ENCODE peak calls at places on chromosomes 11 and 22, in six cellular contexts. V is caudate nucleus; Y is DMS153; U is tibial artery; X is stimulated activated CD4-positive, alpha-beta T cell treated with anti-CD3 and anti-CD28 coated beads, Interleukin-12 subunit alpha, Interleukin-12 subunit beta, amount 100 ng/mL, for 48 hours; Z is glutamatergic neuron. D is an unnamed sample.

GRCh38 chr22:35343664-35344550 is 37.0 kb upstream of the HMOX1 start:
- DNase-seq in V (no peak), Y (no peak), U (no peak), X (no peak), Z (no peak), D (no peak)

GRCh38 chr11:20934521-20934920 is 265.1 kb downstream of the NELL1 start:
- DNase-seq in V (no peak), Y (no peak), U (no peak), X (no peak), Z (no peak), D (no peak)

GRCh38 chr11:113161671-113162589 is 152.5 kb upstream of the TTC12 start:
- DNase-seq in V (no peak), Y (peak), U (no peak), X (no peak), Z (no peak), D (no peak)

GRCh38 chr11:27532652-27533325 is 26.2 kb upstream of the LIN7C start:
- DNase-seq in V (no peak), Y (no peak), U (no peak), X (no peak), Z (no peak), D (no peak)

GRCh38 chr11:76831911-76832310 is 28.8 kb upstream of the ACER3 start:
- DNase-seq in V (no peak), Y (no peak), U (no peak), X (no peak), Z (no peak), D (no peak)

GRCh38 chr11:103659138-103659734 is 377.2 kb upstream of the DDI1 start:
- DNase-seq in V (no peak), Y (no peak), U (no peak), X (no peak), Z (no peak), D (no peak)

GRCh38 chr11:78567209-78567608 is 7.5 kb downstream of the NARS2 start:
- DNase-seq in V (no peak), Y (no peak), U (no peak), X (no peak), Z (no peak), D (no peak)

GRCh38 chr22:25623310-25623734 is 58.8 kb downstream of the GRK3 start:
- DNase-seq in V (no peak), Y (no peak), U (no peak), X (peak), Z (no peak), D (no peak)

GRCh38 chr11:7575841-7576451 is 62.1 kb downstream of the PPFIBP2 start:
- DNase-seq in V (no peak), Y (no peak), U (peak), X (peak), Z (no peak), D (peak)

GRCh38 chr11:86644291-86644690 is 28.1 kb downstream of the ME3 start:
- DNase-seq in V (no peak), Y (no peak), U (no peak), X (no peak), Z (no peak), D (no peak)

GRCh38 chr11:69490516-69490915 is 9.1 kb downstream of the LINC01488 start:
- DNase-seq in V (no peak), Y (no peak), U (no peak), X (no peak), Z (no peak), D (no peak)

GRCh38 chr22:32380991-32381390 is 23.3 kb downstream of the RFPL3 start:
- DNase-seq in V (no peak), Y (peak), U (no peak), X (no peak), Z (no peak), D (no peak)

GRCh38 chr11:9600651-9601040 is 27.2 kb downstream of the WEE1 start:
- DNase-seq in V (no peak), Y (no peak), U (no peak), X (no peak), Z (no peak), D (no peak)

GRCh38 chr11:41720761-41721160 is 261.3 kb upstream of the LRRC4C start:
- DNase-seq in V (no peak), Y (no peak), U (no peak), X (no peak), Z (no peak), D (no peak)

GRCh38 chr11:112128483-112129121 is 35.3 kb downstream of the IL18 start:
- DNase-seq in V (peak), Y (peak), U (no peak), X (no peak), Z (no peak), D (no peak)

GRCh38 chr11:68120212-68121066 is 749 bp downstream of the CHKA start:
- DNase-seq in V (no peak), Y (no peak), U (peak), X (no peak), Z (peak), D (peak)

GRCh38 chr11:289145-289705 is 299 bp downstream of the PGGHG start:
- DNase-seq in V (no peak), Y (no peak), U (no peak), X (no peak), Z (no peak), D (no peak)

GRCh38 chr11:111395081-111395480 is 16.0 kb upstream of the POU2AF1 start:
- DNase-seq in V (no peak), Y (peak), U (no peak), X (no peak), Z (no peak), D (no peak)

GRCh38 chr11:90845799-90846198 is 623.0 kb upstream of the CHORDC1 start:
- DNase-seq in V (no peak), Y (no peak), U (no peak), X (no peak), Z (no peak), D (no peak)

GRCh38 chr22:38034278-38034882 is 22.8 kb upstream of the PICK1 start:
- DNase-seq in V (peak), Y (peak), U (peak), X (no peak), Z (no peak), D (peak)

GRCh38 chr11:110433393-110434333 is 3.9 kb downstream of the FDX1 start:
- DNase-seq in V (no peak), Y (no peak), U (no peak), X (no peak), Z (no peak), D (peak)

GRCh38 chr11:3106736-3107524 is 49.7 kb upstream of the CARS1 start:
- DNase-seq in V (no peak), Y (no peak), U (peak), X (no peak), Z (no peak), D (no peak)

GRCh38 chr11:68934321-68934645 is 30.6 kb downstream of the IGHMBP2 start:
- DNase-seq in V (no peak), Y (no peak), U (no peak), X (no peak), Z (no peak), D (no peak)

GRCh38 chr22:20400606-20401375 is 6.8 kb downstream of the ZNF74 start:
- DNase-seq in V (no peak), Y (no peak), U (peak), X (no peak), Z (no peak), D (no peak)

GRCh38 chr11:30546334-30546733 is 39.8 kb downstream of the MPPED2 start:
- DNase-seq in V (no peak), Y (no peak), U (no peak), X (no peak), Z (no peak), D (no peak)

GRCh38 chr11:119000906-119001305 is 3.0 kb downstream of the CENATAC start:
- DNase-seq in V (no peak), Y (no peak), U (no peak), X (no peak), Z (no peak), D (no peak)

GRCh38 chr11:10746871-10747270 is 4.2 kb upstream of the CTR9 start:
- DNase-seq in V (no peak), Y (no peak), U (no peak), X (no peak), Z (no peak), D (no peak)